ENCODE peak calls at places on chromosomes 6 and 20, in six cellular contexts. One of them, this sample, is unnamed.

GRCh38 chr6:56019973-56020372 is 144.6 kb upstream of the BMP5 start:
- DNase-seq in HepG2: no peak
- DNase-seq in GM12878: no peak
- DNase-seq in K562: no peak
- DNase-seq in H1: no peak
- DNase-seq in GM12891: no peak
- DNase-seq in this sample: no peak

GRCh38 chr6:150667977-150668716 is 68.5 kb downstream of the PLEKHG1 start:
- DNase-seq in K562: no peak
- DNase-seq in GM12891: no peak
- DNase-seq in H1: no peak
- DNase-seq in GM12878: no peak
- DNase-seq in HepG2: peak
- DNase-seq in this sample: no peak

GRCh38 chr6:19841181-19841580 is 4.0 kb downstream of the ID4 start:
- DNase-seq in GM12891: no peak
- DNase-seq in H1: no peak
- DNase-seq in K562: no peak
- DNase-seq in GM12878: no peak
- DNase-seq in HepG2: no peak
- DNase-seq in this sample: no peak

GRCh38 chr6:168123165-168123911 is 44.3 kb upstream of the FRMD1 start:
- DNase-seq in H1: no peak
- DNase-seq in HepG2: no peak
- DNase-seq in K562: no peak
- DNase-seq in GM12891: no peak
- DNase-seq in GM12878: no peak
- DNase-seq in this sample: no peak

GRCh38 chr20:38109657-38110524 is 55.2 kb downstream of the TGM2 start:
- DNase-seq in H1: no peak
- DNase-seq in HepG2: peak
- DNase-seq in K562: no peak
- DNase-seq in GM12891: no peak
- DNase-seq in GM12878: no peak
- DNase-seq in this sample: no peak

GRCh38 chr6:56637640-56638039 is 5.0 kb downstream of the DST start:
- DNase-seq in H1: no peak
- DNase-seq in GM12878: peak
- DNase-seq in GM12891: no peak
- DNase-seq in K562: peak
- DNase-seq in HepG2: peak
- DNase-seq in this sample: no peak

GRCh38 chr20:9270831-9271230 is 201.9 kb downstream of the PLCB4 start:
- DNase-seq in HepG2: no peak
- DNase-seq in GM12891: no peak
- DNase-seq in H1: no peak
- DNase-seq in K562: no peak
- DNase-seq in GM12878: no peak
- DNase-seq in this sample: no peak

GRCh38 chr6:26493258-26493657 is 6.8 kb upstream of the BTN1A1 start:
- DNase-seq in H1: no peak
- DNase-seq in GM12891: no peak
- DNase-seq in HepG2: peak
- DNase-seq in GM12878: no peak
- DNase-seq in K562: peak
- DNase-seq in this sample: no peak

GRCh38 chr6:44377971-44378370 is 9.5 kb upstream of the CDC5L start:
- DNase-seq in GM12878: no peak
- DNase-seq in HepG2: peak
- DNase-seq in H1: no peak
- DNase-seq in K562: no peak
- DNase-seq in GM12891: no peak
- DNase-seq in this sample: no peak

GRCh38 chr6:28597924-28598323 is 72.2 kb downstream of the GPX5 start:
- DNase-seq in K562: no peak
- DNase-seq in GM12891: no peak
- DNase-seq in GM12878: no peak
- DNase-seq in H1: no peak
- DNase-seq in HepG2: peak
- DNase-seq in this sample: no peak

GRCh38 chr6:75081920-75082319 is 123.9 kb downstream of the COL12A1 start:
- DNase-seq in GM12878: no peak
- DNase-seq in K562: no peak
- DNase-seq in H1: no peak
- DNase-seq in GM12891: no peak
- DNase-seq in HepG2: no peak
- DNase-seq in this sample: no peak

DNA sequence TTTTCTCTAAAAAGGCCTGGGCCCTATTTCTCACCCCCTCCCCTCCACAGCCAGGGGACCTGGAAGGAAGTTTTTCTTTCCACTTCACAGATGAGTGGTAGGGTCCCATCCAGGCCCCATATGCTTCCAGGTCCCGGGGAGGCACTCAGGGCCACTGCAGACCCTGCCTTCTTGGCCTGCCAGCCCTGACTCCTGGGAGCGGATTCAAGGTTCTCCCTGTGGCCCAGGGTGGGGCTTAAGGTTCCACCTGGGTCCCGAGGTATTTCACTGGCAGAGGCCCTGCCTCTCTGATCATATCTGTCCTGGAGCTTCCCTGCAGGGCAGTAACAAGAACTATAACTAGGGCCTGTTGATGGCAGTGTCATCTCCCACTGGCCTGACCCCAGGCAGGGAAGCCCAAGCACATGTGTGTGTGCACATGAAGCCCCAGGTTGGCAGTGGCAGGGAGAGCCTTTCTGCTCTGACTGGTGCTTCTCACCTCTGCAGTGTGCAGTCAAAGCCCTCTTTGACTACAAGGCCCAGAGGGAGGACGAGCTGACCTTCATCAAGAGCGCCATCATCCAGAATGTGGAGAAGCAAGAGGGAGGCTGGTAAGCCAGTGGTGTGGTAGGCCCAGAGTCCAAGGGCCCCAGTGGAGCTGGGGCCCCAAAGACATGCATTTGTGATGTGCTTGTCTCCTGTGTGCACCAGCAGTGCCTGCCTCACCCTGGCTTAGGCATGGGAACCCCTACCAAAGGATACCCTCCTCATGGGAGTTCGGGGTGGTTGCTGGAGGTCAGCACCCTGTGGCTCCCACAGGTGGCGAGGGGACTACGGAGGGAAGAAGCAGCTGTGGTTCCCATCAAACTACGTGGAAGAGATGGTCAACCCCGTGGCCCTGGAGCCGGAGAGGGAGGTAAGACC is 31.2 kb downstream of the PLCG1 start:
- DNase-seq in K562: no peak
- DNase-seq in HepG2: no peak
- DNase-seq in GM12878: no peak
- DNase-seq in GM12891: no peak
- DNase-seq in H1: no peak
- DNase-seq in this sample: no peak
- TF ChIP-seq TAF1 in K562: no peak
- TF ChIP-seq TAF1 in HepG2: no peak
- TF ChIP-seq TAF1 in GM12878: no peak
- TF ChIP-seq TAF1 in GM12891: no peak
- TF ChIP-seq TAF1 in H1: no peak
- TF ChIP-seq TAF1 in this sample: no peak

DNA sequence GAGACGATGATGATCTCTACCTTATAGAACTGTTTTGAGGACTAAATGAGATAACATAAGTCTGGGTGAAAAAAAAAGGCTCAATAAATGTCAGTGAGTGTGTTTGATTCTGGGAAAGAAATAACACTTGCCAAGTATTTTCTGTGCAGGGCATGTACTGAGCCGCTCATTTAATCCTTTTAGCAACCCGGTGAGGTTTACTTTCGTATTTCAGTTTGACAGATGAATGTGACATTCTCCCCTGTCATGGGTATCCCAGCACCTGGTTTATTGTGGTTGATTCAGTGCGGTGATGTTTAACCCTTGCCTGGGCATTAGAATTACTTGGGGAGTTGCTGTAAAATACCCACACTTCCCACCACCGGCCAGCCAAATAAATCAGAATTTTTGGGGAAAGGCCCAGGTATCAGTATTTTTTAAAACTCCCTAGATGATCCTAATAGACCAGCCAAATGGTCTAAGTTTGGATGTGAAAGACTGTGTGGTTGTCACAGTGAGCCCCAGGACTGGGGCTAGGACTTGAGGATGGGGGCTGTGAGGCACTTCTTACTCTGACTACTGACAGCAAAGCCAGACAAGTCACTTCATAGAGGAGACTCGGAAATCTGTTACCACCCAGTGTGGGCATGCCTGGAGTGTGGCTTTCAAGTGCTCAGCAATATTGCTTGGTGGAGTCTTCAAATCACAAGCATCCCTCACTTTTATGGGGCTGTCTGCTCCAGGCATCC is 100.2 kb upstream of the KCNG1 start:
- DNase-seq in H1: no peak
- DNase-seq in K562: no peak
- DNase-seq in HepG2: no peak
- DNase-seq in GM12878: no peak
- DNase-seq in GM12891: no peak
- DNase-seq in this sample: no peak
- TF ChIP-seq POLR2AphosphoS5 in H1: no peak
- TF ChIP-seq POLR2AphosphoS5 in K562: no peak
- TF ChIP-seq POLR2AphosphoS5 in HepG2: no peak
- TF ChIP-seq POLR2AphosphoS5 in GM12878: no peak
- TF ChIP-seq POLR2AphosphoS5 in GM12891: no peak
- TF ChIP-seq POLR2AphosphoS5 in this sample: no peak

GRCh38 chr6:77463308-77463880 is at the start of gene HTR1B:
- DNase-seq in GM12891: no peak
- DNase-seq in GM12878: no peak
- DNase-seq in K562: no peak
- DNase-seq in HepG2: no peak
- DNase-seq in H1: no peak
- DNase-seq in this sample: no peak
- TF ChIP-seq POLR2A in GM12891: no peak
- TF ChIP-seq POLR2A in GM12878: no peak
- TF ChIP-seq POLR2A in K562: no peak
- TF ChIP-seq POLR2A in HepG2: no peak
- TF ChIP-seq POLR2A in H1: no peak
- TF ChIP-seq POLR2A in this sample: no peak

GRCh38 chr20:39778847-39779641 is 816.9 kb downstream of the DHX35 start:
- DNase-seq in GM12878: no peak
- DNase-seq in K562: no peak
- DNase-seq in H1: no peak
- DNase-seq in GM12891: no peak
- DNase-seq in HepG2: no peak
- DNase-seq in this sample: no peak
- TF ChIP-seq TAF1 in GM12878: no peak
- TF ChIP-seq TAF1 in K562: no peak
- TF ChIP-seq TAF1 in H1: no peak
- TF ChIP-seq TAF1 in GM12891: no peak
- TF ChIP-seq TAF1 in HepG2: no peak
- TF ChIP-seq TAF1 in this sample: no peak

GRCh38 chr6:102051001-102051400 is 657.5 kb downstream of the GRIK2 start:
- DNase-seq in GM12878: no peak
- DNase-seq in HepG2: no peak
- DNase-seq in K562: no peak
- DNase-seq in H1: no peak
- DNase-seq in GM12891: no peak
- DNase-seq in this sample: no peak
- TF ChIP-seq POLR2AphosphoS5 in GM12878: no peak
- TF ChIP-seq POLR2AphosphoS5 in HepG2: no peak
- TF ChIP-seq POLR2AphosphoS5 in K562: no peak
- TF ChIP-seq POLR2AphosphoS5 in H1: no peak
- TF ChIP-seq POLR2AphosphoS5 in GM12891: no peak
- TF ChIP-seq POLR2AphosphoS5 in this sample: no peak

GRCh38 chr6:41504526-41505021 is 41.6 kb upstream of the FOXP4 start:
- DNase-seq in K562: no peak
- DNase-seq in GM12878: no peak
- DNase-seq in H1: no peak
- DNase-seq in HepG2: no peak
- DNase-seq in GM12891: no peak
- DNase-seq in this sample: no peak
- TF ChIP-seq POLR2A in K562: no peak
- TF ChIP-seq POLR2A in GM12878: no peak
- TF ChIP-seq POLR2A in H1: no peak
- TF ChIP-seq POLR2A in HepG2: no peak
- TF ChIP-seq POLR2A in GM12891: no peak
- TF ChIP-seq POLR2A in this sample: no peak